ENCODE peak calls at places on chromosomes 2 and 18, in nine cellular contexts. One of them, this sample, is unnamed.

GRCh38 chr2:85438291-85439110 is 20.0 kb downstream of the SH2D6 start:
- DNase-seq in NB4: peak; percentile 69
- DNase-seq in IMR-90: no peak
- DNase-seq in right lobe of liver: no peak
- DNase-seq in adrenal gland: peak; percentile 71
- DNase-seq in A549: no peak
- DNase-seq in H54: no peak
- DNase-seq in K562: no peak
- DNase-seq in endothelial cell of umbilical vein: no peak
- DNase-seq in this sample: no peak

GRCh38 chr2:173354073-173354600 is 535 bp upstream of the CDCA7 start:
- DNase-seq in NB4: peak; percentile 92
- DNase-seq in IMR-90: no peak
- DNase-seq in right lobe of liver: no peak
- DNase-seq in adrenal gland: no peak
- DNase-seq in A549: peak; percentile 72
- DNase-seq in H54: no peak
- DNase-seq in K562: peak; percentile 85
- DNase-seq in endothelial cell of umbilical vein: no peak
- DNase-seq in this sample: no peak

GRCh38 chr2:15667579-15668556 is 76.2 kb downstream of the DDX1 start:
- DNase-seq in NB4: no peak
- DNase-seq in IMR-90: peak; percentile 10
- DNase-seq in right lobe of liver: no peak
- DNase-seq in adrenal gland: no peak
- DNase-seq in A549: no peak
- DNase-seq in H54: no peak
- DNase-seq in K562: no peak
- DNase-seq in endothelial cell of umbilical vein: peak; percentile 39
- DNase-seq in this sample: no peak

GRCh38 chr2:201807452-201807980 is 1.2 kb downstream of the CDK15 start:
- DNase-seq in NB4: no peak
- DNase-seq in IMR-90: peak; percentile 63
- DNase-seq in right lobe of liver: no peak
- DNase-seq in adrenal gland: peak; percentile 64
- DNase-seq in A549: no peak
- DNase-seq in H54: no peak
- DNase-seq in K562: no peak
- DNase-seq in endothelial cell of umbilical vein: no peak
- DNase-seq in this sample: no peak

GRCh38 chr2:189171956-189172609 is 7.5 kb downstream of the COL5A2 start:
- DNase-seq in NB4: no peak
- DNase-seq in IMR-90: no peak
- DNase-seq in right lobe of liver: no peak
- DNase-seq in adrenal gland: no peak
- DNase-seq in A549: no peak
- DNase-seq in H54: no peak
- DNase-seq in K562: no peak
- DNase-seq in endothelial cell of umbilical vein: peak; percentile 51
- DNase-seq in this sample: no peak

GRCh38 chr18:33578371-33579146 is 540 bp downstream of the ASXL3 start:
- DNase-seq in NB4: no peak
- DNase-seq in IMR-90: no peak
- DNase-seq in right lobe of liver: peak; percentile 57
- DNase-seq in adrenal gland: no peak
- DNase-seq in A549: no peak
- DNase-seq in H54: no peak
- DNase-seq in K562: no peak
- DNase-seq in endothelial cell of umbilical vein: no peak
- DNase-seq in this sample: no peak

GRCh38 chr2:196453613-196454047 is 185.9 kb upstream of the CCDC150 start:
- DNase-seq in NB4: peak; percentile 66
- DNase-seq in IMR-90: peak; percentile 63
- DNase-seq in right lobe of liver: peak; percentile 50
- DNase-seq in adrenal gland: peak; percentile 71
- DNase-seq in A549: peak; percentile 59
- DNase-seq in H54: peak; percentile 11
- DNase-seq in K562: peak; percentile 20
- DNase-seq in endothelial cell of umbilical vein: peak; percentile 78
- DNase-seq in this sample: no peak

GRCh38 chr2:182952741-182953450 is 85.4 kb downstream of the NCKAP1 start:
- DNase-seq in NB4: no peak
- DNase-seq in IMR-90: peak; percentile 82
- DNase-seq in right lobe of liver: no peak
- DNase-seq in adrenal gland: no peak
- DNase-seq in A549: no peak
- DNase-seq in H54: no peak
- DNase-seq in K562: no peak
- DNase-seq in endothelial cell of umbilical vein: no peak
- DNase-seq in this sample: no peak

GRCh38 chr2:127917916-127918315 is 32.2 kb upstream of the AMMECR1L start:
- DNase-seq in NB4: no peak
- DNase-seq in IMR-90: peak; percentile 36
- DNase-seq in right lobe of liver: no peak
- DNase-seq in adrenal gland: no peak
- DNase-seq in A549: no peak
- DNase-seq in H54: no peak
- DNase-seq in K562: no peak
- DNase-seq in endothelial cell of umbilical vein: no peak
- DNase-seq in this sample: no peak

GRCh38 chr2:105118960-105119359 is 81.1 kb downstream of the MRPS9 start:
- DNase-seq in NB4: no peak
- DNase-seq in IMR-90: no peak
- DNase-seq in right lobe of liver: no peak
- DNase-seq in adrenal gland: no peak
- DNase-seq in A549: no peak
- DNase-seq in H54: no peak
- DNase-seq in K562: peak; percentile 35
- DNase-seq in endothelial cell of umbilical vein: peak; percentile 5
- DNase-seq in this sample: no peak

GRCh38 chr2:230864605-230865323 is at the start of gene ITM2C:
- DNase-seq in NB4: peak; percentile 89
- DNase-seq in IMR-90: peak; percentile 62
- DNase-seq in right lobe of liver: no peak
- DNase-seq in adrenal gland: peak; percentile 73
- DNase-seq in A549: peak; percentile 65
- DNase-seq in H54: peak; percentile 85
- DNase-seq in K562: peak; percentile 91
- DNase-seq in endothelial cell of umbilical vein: peak; percentile 19
- DNase-seq in this sample: no peak
- TF ChIP-seq POLR2A in NB4: peak; percentile 83
- TF ChIP-seq POLR2A in IMR-90: no peak
- TF ChIP-seq POLR2A in right lobe of liver: peak; percentile 52
- TF ChIP-seq POLR2A in adrenal gland: peak; percentile 50
- TF ChIP-seq POLR2A in A549: peak; percentile 81
- TF ChIP-seq POLR2A in H54: peak; percentile 74
- TF ChIP-seq POLR2A in K562: peak; percentile 61
- TF ChIP-seq POLR2A in endothelial cell of umbilical vein: no peak
- TF ChIP-seq POLR2A in this sample: no peak

GRCh38 chr2:199955339-199956061 is at the start of the genes MAIP1 and TYW5:
- DNase-seq in NB4: peak; percentile 90
- DNase-seq in IMR-90: peak; percentile 84
- DNase-seq in right lobe of liver: peak; percentile 88
- DNase-seq in adrenal gland: peak; percentile 90
- DNase-seq in A549: peak; percentile 92
- DNase-seq in H54: peak; percentile 67
- DNase-seq in K562: peak; percentile 78
- DNase-seq in endothelial cell of umbilical vein: peak; percentile 86
- DNase-seq in this sample: peak; percentile 72
- TF ChIP-seq POLR2A in NB4: peak; percentile 75
- TF ChIP-seq POLR2A in IMR-90: peak; percentile 55
- TF ChIP-seq POLR2A in right lobe of liver: peak; percentile 88
- TF ChIP-seq POLR2A in adrenal gland: peak; percentile 63
- TF ChIP-seq POLR2A in A549: peak; percentile 89
- TF ChIP-seq POLR2A in H54: peak; percentile 78
- TF ChIP-seq POLR2A in K562: peak; percentile 83
- TF ChIP-seq POLR2A in endothelial cell of umbilical vein: peak; percentile 95
- TF ChIP-seq POLR2A in this sample: peak; percentile 24

GRCh38 chr2:159737292-159737916 is 25.1 kb downstream of the MARCHF7 start:
- DNase-seq in NB4: no peak
- DNase-seq in IMR-90: no peak
- DNase-seq in right lobe of liver: no peak
- DNase-seq in adrenal gland: no peak
- DNase-seq in A549: no peak
- DNase-seq in H54: no peak
- DNase-seq in K562: no peak
- DNase-seq in endothelial cell of umbilical vein: no peak
- DNase-seq in this sample: no peak

GRCh38 chr2:159736048-159736447 is 23.7 kb downstream of the MARCHF7 start:
- DNase-seq in NB4: peak; percentile 23
- DNase-seq in IMR-90: peak; percentile 38
- DNase-seq in right lobe of liver: no peak
- DNase-seq in adrenal gland: no peak
- DNase-seq in A549: no peak
- DNase-seq in H54: no peak
- DNase-seq in K562: no peak
- DNase-seq in endothelial cell of umbilical vein: peak; percentile 25
- DNase-seq in this sample: no peak

GRCh38 chr2:159738509-159739390 is 26.4 kb downstream of the MARCHF7 start:
- DNase-seq in NB4: peak; percentile 63
- DNase-seq in IMR-90: no peak
- DNase-seq in right lobe of liver: no peak
- DNase-seq in adrenal gland: no peak
- DNase-seq in A549: peak; percentile 26
- DNase-seq in H54: no peak
- DNase-seq in K562: peak; percentile 28
- DNase-seq in endothelial cell of umbilical vein: no peak
- DNase-seq in this sample: no peak

GRCh38 chr2:159735648-159736047 is 23.3 kb downstream of the MARCHF7 start:
- DNase-seq in NB4: no peak
- DNase-seq in IMR-90: no peak
- DNase-seq in right lobe of liver: no peak
- DNase-seq in adrenal gland: no peak
- DNase-seq in A549: no peak
- DNase-seq in H54: no peak
- DNase-seq in K562: no peak
- DNase-seq in endothelial cell of umbilical vein: no peak
- DNase-seq in this sample: no peak

DNA sequence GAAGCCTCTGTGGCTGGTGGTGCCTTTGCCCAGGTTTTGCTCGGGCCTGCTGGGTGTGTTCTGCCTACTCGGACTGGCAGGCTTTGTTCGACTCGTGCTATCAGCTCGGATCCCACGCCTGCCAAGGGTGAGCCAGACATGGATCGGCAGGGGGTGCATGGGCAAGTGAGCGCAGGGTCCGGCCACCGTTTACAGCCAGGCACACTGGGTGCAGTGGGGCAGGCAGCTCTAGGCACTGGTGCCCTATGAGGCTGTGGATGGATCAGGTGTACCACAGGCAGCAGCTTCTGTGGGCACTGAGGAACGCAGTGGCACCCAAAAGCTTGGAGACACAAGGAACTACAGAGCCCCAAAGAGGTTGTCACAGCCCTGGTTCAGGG is 25.6 kb downstream of the MARCHF7 start:
- DNase-seq in NB4: no peak
- DNase-seq in IMR-90: no peak
- DNase-seq in right lobe of liver: no peak
- DNase-seq in adrenal gland: no peak
- DNase-seq in A549: no peak
- DNase-seq in H54: no peak
- DNase-seq in K562: no peak
- DNase-seq in endothelial cell of umbilical vein: no peak
- DNase-seq in this sample: no peak
- TF ChIP-seq POLR2A in NB4: no peak
- TF ChIP-seq POLR2A in IMR-90: no peak
- TF ChIP-seq POLR2A in right lobe of liver: no peak
- TF ChIP-seq POLR2A in adrenal gland: no peak
- TF ChIP-seq POLR2A in A549: no peak
- TF ChIP-seq POLR2A in H54: no peak
- TF ChIP-seq POLR2A in K562: no peak
- TF ChIP-seq POLR2A in endothelial cell of umbilical vein: no peak
- TF ChIP-seq POLR2A in this sample: no peak

GRCh38 chr18:8704361-8705279 is 736 bp upstream of the MTCL1 start:
- DNase-seq in NB4: peak; percentile 87
- DNase-seq in IMR-90: peak; percentile 88
- DNase-seq in right lobe of liver: peak; percentile 93
- DNase-seq in adrenal gland: peak; percentile 89
- DNase-seq in A549: peak; percentile 92
- DNase-seq in H54: peak; percentile 88
- DNase-seq in K562: peak; percentile 99
- DNase-seq in endothelial cell of umbilical vein: peak; percentile 87
- DNase-seq in this sample: peak; percentile 81
- TF ChIP-seq POLR2A in NB4: peak; percentile 44
- TF ChIP-seq POLR2A in IMR-90: peak; percentile 36
- TF ChIP-seq POLR2A in right lobe of liver: peak; percentile 58
- TF ChIP-seq POLR2A in adrenal gland: peak; percentile 18
- TF ChIP-seq POLR2A in A549: peak; percentile 58
- TF ChIP-seq POLR2A in H54: peak; percentile 62
- TF ChIP-seq POLR2A in K562: peak; percentile 76
- TF ChIP-seq POLR2A in endothelial cell of umbilical vein: peak; percentile 41
- TF ChIP-seq POLR2A in this sample: peak; percentile 72

DNA sequence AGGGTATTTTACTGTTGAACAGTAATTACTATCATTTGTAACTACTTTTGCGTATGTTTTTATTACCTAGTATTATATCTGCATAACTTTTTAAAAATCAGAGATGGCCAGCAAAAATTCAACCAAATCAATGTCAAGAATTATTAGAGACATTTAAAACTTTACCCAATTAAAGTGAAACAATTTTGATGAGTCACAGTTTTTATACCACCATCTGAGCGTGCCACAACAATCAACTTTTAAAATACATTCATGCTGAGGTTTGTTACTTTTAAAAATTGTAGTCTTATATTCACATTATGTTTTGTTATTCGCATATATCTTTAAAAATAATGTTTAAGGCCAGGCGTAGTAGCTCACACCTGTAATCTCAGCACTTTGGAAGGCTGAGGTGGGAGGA is 114.9 kb downstream of the RTN4 start:
- DNase-seq in NB4: no peak
- DNase-seq in IMR-90: no peak
- DNase-seq in right lobe of liver: no peak
- DNase-seq in adrenal gland: no peak
- DNase-seq in A549: no peak
- DNase-seq in H54: no peak
- DNase-seq in K562: no peak
- DNase-seq in endothelial cell of umbilical vein: no peak
- DNase-seq in this sample: no peak
- TF ChIP-seq POLR2A in NB4: no peak
- TF ChIP-seq POLR2A in IMR-90: no peak
- TF ChIP-seq POLR2A in right lobe of liver: no peak
- TF ChIP-seq POLR2A in adrenal gland: no peak
- TF ChIP-seq POLR2A in A549: no peak
- TF ChIP-seq POLR2A in H54: no peak
- TF ChIP-seq POLR2A in K562: no peak
- TF ChIP-seq POLR2A in endothelial cell of umbilical vein: no peak
- TF ChIP-seq POLR2A in this sample: no peak

This sample was measured in gastrocnemius medialis.